ENCODE peak calls at places on chromosomes 5 and 9, in six cellular contexts. O is cardiac fibroblast, F is NCI-H2171, A is ACHN, C is EL, V is HepG2. Z is an unnamed sample.

GRCh38 chr9:89274838-89275237 is 36.2 kb upstream of the CKS2 start:
- DNase-seq in O (peak), V (no peak), A (no peak), F (no peak), C (peak), Z (no peak)

GRCh38 chr5:164051745-164052144 is 546.3 kb downstream of the MAT2B start:
- DNase-seq in A (no peak), F (no peak), O (peak), C (no peak), V (no peak), Z (no peak)

GRCh38 chr9:135343733-135344522 is 135.7 kb upstream of the PPP1R26 start:
- DNase-seq in O (peak), C (peak), A (peak), V (peak), F (peak), Z (peak)

GRCh38 chr9:87610200-87611155 is 112.8 kb downstream of the DAPK1 start:
- DNase-seq in F (no peak), V (no peak), O (peak), C (no peak), A (no peak), Z (no peak)

GRCh38 chr5:175809531-175810121 is 61.8 kb upstream of the CPLX2 start:
- DNase-seq in A (peak), V (peak), C (peak), F (no peak), O (peak), Z (peak)

GRCh38 chr5:36236801-36237200 is 4.9 kb downstream of the NADK2 start:
- DNase-seq in C (no peak), F (no peak), A (no peak), V (no peak), O (no peak), Z (no peak)

GRCh38 chr5:179231309-179231708 is 114.0 kb downstream of the ADAMTS2 start:
- DNase-seq in V (no peak), F (no peak), A (no peak), C (no peak), O (no peak), Z (no peak)

GRCh38 chr5:38373733-38374132 is 115.4 kb downstream of the EGFLAM start:
- DNase-seq in F (peak), V (no peak), C (no peak), A (no peak), O (peak), Z (no peak)

GRCh38 chr5:16679863-16680262 is 63.1 kb upstream of the RETREG1 start:
- DNase-seq in F (no peak), A (no peak), C (no peak), O (no peak), V (no peak), Z (no peak)

GRCh38 chr9:1647776-1648175 is 367.4 kb upstream of the SMARCA2 start:
- DNase-seq in V (no peak), A (peak), F (no peak), O (peak), C (peak), Z (no peak)

GRCh38 chr9:123401879-123402513 is 46.0 kb downstream of the CRB2 start:
- DNase-seq in O (peak), F (peak), A (peak), V (peak), C (peak), Z (peak)

GRCh38 chr9:85969727-85970126 is 28.8 kb downstream of the NAA35 start:
- DNase-seq in C (no peak), O (no peak), A (no peak), V (no peak), F (no peak), Z (no peak)

GRCh38 chr9:1766042-1766441 is 249.1 kb upstream of the SMARCA2 start:
- DNase-seq in F (no peak), V (no peak), A (no peak), C (no peak), O (no peak), Z (no peak)

GRCh38 chr9:89444212-89444611 is 53.7 kb downstream of the SEMA4D start:
- DNase-seq in F (no peak), C (no peak), O (no peak), A (no peak), V (no peak), Z (no peak)

GRCh38 chr5:61623401-61624069 is 291.5 kb downstream of the ZSWIM6 start:
- DNase-seq in V (peak), F (no peak), C (no peak), A (peak), O (peak), Z (no peak)

GRCh38 chr9:112487008-112487798 is 576 bp downstream of the KIAA1958 start:
- DNase-seq in C (peak), A (peak), F (peak), O (peak), V (peak), Z (peak)

GRCh38 chr9:79928661-79929060 is 356.9 kb downstream of the TLE4 start:
- DNase-seq in O (no peak), C (no peak), V (no peak), A (no peak), F (no peak), Z (no peak)

GRCh38 chr5:61023131-61023530 is 78.1 kb downstream of the NDUFAF2 start:
- DNase-seq in C (peak), A (no peak), F (no peak), O (peak), V (no peak), Z (no peak)

GRCh38 chr5:71537681-71538080 is 49.5 kb upstream of the MCCC2 start:
- DNase-seq in A (no peak), C (no peak), O (no peak), V (no peak), F (no peak), Z (no peak)

GRCh38 chr9:129685220-129685932 is 19.9 kb downstream of the PRRX2 start:
- DNase-seq in O (peak), F (no peak), V (no peak), A (peak), C (peak), Z (no peak)

GRCh38 chr9:116288658-116289057 is 135.1 kb downstream of the PAPPA start:
- DNase-seq in A (peak), V (no peak), O (peak), C (peak), F (no peak), Z (peak)

GRCh38 chr5:113264061-113264460 is 170.7 kb downstream of the TSSK1B start:
- DNase-seq in A (peak), F (no peak), C (no peak), O (peak), V (no peak), Z (no peak)

GRCh38 chr5:35947085-35947484 is 8.7 kb upstream of the CAPSL start:
- DNase-seq in O (no peak), C (no peak), A (no peak), V (no peak), F (no peak), Z (no peak)

GRCh38 chr5:92676120-92676838 is 904.7 kb downstream of the NR2F1-AS1 start:
- DNase-seq in O (no peak), A (no peak), C (no peak), V (no peak), F (no peak), Z (no peak)

GRCh38 chr5:78964889-78965288 is 20.2 kb downstream of the ARSB start:
- DNase-seq in F (peak), O (peak), V (peak), C (peak), A (peak), Z (no peak)

GRCh38 chr9:35790385-35791291 is 753 bp upstream of the NPR2 start:
- DNase-seq in A (peak), F (peak), V (peak), O (peak), C (peak), Z (peak)

GRCh38 chr5:68253612-68254341 is 38.2 kb downstream of the PIK3R1 start:
- DNase-seq in C (no peak), A (no peak), O (no peak), V (no peak), F (no peak), Z (no peak)

GRCh38 chr9:102514541-102514940 is 480.6 kb upstream of the CYLC2 start:
- DNase-seq in F (no peak), O (no peak), V (no peak), C (no peak), A (no peak), Z (no peak)

GRCh38 chr5:180470966-180471582 is 23.1 kb upstream of the CNOT6 start:
- DNase-seq in A (peak), V (peak), C (peak), F (no peak), O (peak), Z (peak)

GRCh38 chr9:80547613-80548012 is 975.8 kb downstream of the TLE4 start:
- DNase-seq in F (no peak), C (no peak), A (no peak), V (no peak), O (no peak), Z (no peak)

GRCh38 chr5:155148694-155149093 is 135.1 kb downstream of the KIF4B start:
- DNase-seq in V (no peak), O (no peak), C (no peak), F (no peak), A (no peak), Z (no peak)

GRCh38 chr9:72361227-72361626 is 3.8 kb downstream of the ZFAND5 start:
- DNase-seq in O (no peak), A (no peak), F (no peak), C (no peak), V (no peak), Z (no peak)

GRCh38 chr9:38059233-38059936 is 9.6 kb downstream of the SHB start:
- DNase-seq in F (no peak), V (peak), O (peak), A (peak), C (peak), Z (no peak)

GRCh38 chr9:16044116-16044881 is 491.5 kb downstream of the CCDC171 start:
- DNase-seq in F (no peak), V (no peak), A (no peak), C (no peak), O (peak), Z (no peak)

GRCh38 chr5:79237735-79238560 is 2.0 kb downstream of the JMY start:
- DNase-seq in C (no peak), V (no peak), A (no peak), F (no peak), O (no peak), Z (no peak)

Z was measured in hepatic stellate cell.